ENCODE peak calls at places on chromosomes 7 and 10, in nine cellular contexts. One of them, this sample, is unnamed.

GRCh38 chr10:97015199-97015693 is 170.5 kb downstream of the SLIT1 start:
- DNase-seq in activated T-helper 1 cell treated with anti-CD3 and anti-CD28 coated beads, Interleukin-2, amount 50 U/mL, for 16 hours: no peak
- DNase-seq in uterus: no peak
- DNase-seq in OCI-M1: no peak
- DNase-seq in HCT116: no peak
- DNase-seq in endothelial cell: no peak
- DNase-seq in activated CD4-positive, alpha-beta T cell treated with anti-CD3 and anti-CD28 coated beads, Interleukin-2, amount 10 ng/mL, durations not matched to agents 7 days and 5 days: no peak
- DNase-seq in brain pericyte: no peak
- DNase-seq in activated T-cell treated with anti-CD3 and anti-CD28 coated beads for 1 hour: no peak
- DNase-seq in this sample: no peak

GRCh38 chr10:109018892-109019507 is 904.3 kb downstream of the XPNPEP1 start:
- DNase-seq in activated T-helper 1 cell treated with anti-CD3 and anti-CD28 coated beads, Interleukin-2, amount 50 U/mL, for 16 hours: no peak
- DNase-seq in uterus: no peak
- DNase-seq in OCI-M1: peak
- DNase-seq in HCT116: no peak
- DNase-seq in endothelial cell: no peak
- DNase-seq in activated CD4-positive, alpha-beta T cell treated with anti-CD3 and anti-CD28 coated beads, Interleukin-2, amount 10 ng/mL, durations not matched to agents 7 days and 5 days: no peak
- DNase-seq in brain pericyte: no peak
- DNase-seq in activated T-cell treated with anti-CD3 and anti-CD28 coated beads for 1 hour: no peak
- DNase-seq in this sample: no peak

GRCh38 chr10:69349542-69349888 is 67.2 kb downstream of the TACR2 start:
- DNase-seq in activated T-helper 1 cell treated with anti-CD3 and anti-CD28 coated beads, Interleukin-2, amount 50 U/mL, for 16 hours: no peak
- DNase-seq in uterus: no peak
- DNase-seq in OCI-M1: no peak
- DNase-seq in HCT116: no peak
- DNase-seq in endothelial cell: no peak
- DNase-seq in activated CD4-positive, alpha-beta T cell treated with anti-CD3 and anti-CD28 coated beads, Interleukin-2, amount 10 ng/mL, durations not matched to agents 7 days and 5 days: no peak
- DNase-seq in brain pericyte: no peak
- DNase-seq in activated T-cell treated with anti-CD3 and anti-CD28 coated beads for 1 hour: no peak
- DNase-seq in this sample: no peak

GRCh38 chr7:142412551-142413193 is 154.8 kb upstream of the PRSS58 start:
- DNase-seq in activated T-helper 1 cell treated with anti-CD3 and anti-CD28 coated beads, Interleukin-2, amount 50 U/mL, for 16 hours: no peak
- DNase-seq in uterus: no peak
- DNase-seq in OCI-M1: peak
- DNase-seq in HCT116: peak
- DNase-seq in endothelial cell: peak
- DNase-seq in activated CD4-positive, alpha-beta T cell treated with anti-CD3 and anti-CD28 coated beads, Interleukin-2, amount 10 ng/mL, durations not matched to agents 7 days and 5 days: peak
- DNase-seq in brain pericyte: no peak
- DNase-seq in activated T-cell treated with anti-CD3 and anti-CD28 coated beads for 1 hour: peak
- DNase-seq in this sample: peak

GRCh38 chr10:2619472-2619871 is 447.9 kb upstream of the PFKP start:
- DNase-seq in activated T-helper 1 cell treated with anti-CD3 and anti-CD28 coated beads, Interleukin-2, amount 50 U/mL, for 16 hours: no peak
- DNase-seq in uterus: no peak
- DNase-seq in OCI-M1: peak
- DNase-seq in HCT116: no peak
- DNase-seq in endothelial cell: peak
- DNase-seq in activated CD4-positive, alpha-beta T cell treated with anti-CD3 and anti-CD28 coated beads, Interleukin-2, amount 10 ng/mL, durations not matched to agents 7 days and 5 days: no peak
- DNase-seq in brain pericyte: no peak
- DNase-seq in activated T-cell treated with anti-CD3 and anti-CD28 coated beads for 1 hour: no peak
- DNase-seq in this sample: no peak

GRCh38 chr10:131577786-131578471 is 266.4 kb upstream of the TCERG1L start:
- DNase-seq in activated T-helper 1 cell treated with anti-CD3 and anti-CD28 coated beads, Interleukin-2, amount 50 U/mL, for 16 hours: no peak
- DNase-seq in uterus: no peak
- DNase-seq in OCI-M1: no peak
- DNase-seq in HCT116: no peak
- DNase-seq in endothelial cell: no peak
- DNase-seq in activated CD4-positive, alpha-beta T cell treated with anti-CD3 and anti-CD28 coated beads, Interleukin-2, amount 10 ng/mL, durations not matched to agents 7 days and 5 days: no peak
- DNase-seq in brain pericyte: no peak
- DNase-seq in activated T-cell treated with anti-CD3 and anti-CD28 coated beads for 1 hour: no peak
- DNase-seq in this sample: no peak

GRCh38 chr7:19353158-19353557 is 207.9 kb upstream of the FERD3L start:
- DNase-seq in activated T-helper 1 cell treated with anti-CD3 and anti-CD28 coated beads, Interleukin-2, amount 50 U/mL, for 16 hours: no peak
- DNase-seq in uterus: no peak
- DNase-seq in OCI-M1: no peak
- DNase-seq in HCT116: no peak
- DNase-seq in endothelial cell: no peak
- DNase-seq in activated CD4-positive, alpha-beta T cell treated with anti-CD3 and anti-CD28 coated beads, Interleukin-2, amount 10 ng/mL, durations not matched to agents 7 days and 5 days: no peak
- DNase-seq in brain pericyte: no peak
- DNase-seq in activated T-cell treated with anti-CD3 and anti-CD28 coated beads for 1 hour: no peak
- DNase-seq in this sample: no peak

GRCh38 chr7:134068670-134069069 is 58.5 kb upstream of the LRGUK start:
- DNase-seq in activated T-helper 1 cell treated with anti-CD3 and anti-CD28 coated beads, Interleukin-2, amount 50 U/mL, for 16 hours: no peak
- DNase-seq in uterus: no peak
- DNase-seq in OCI-M1: no peak
- DNase-seq in HCT116: no peak
- DNase-seq in endothelial cell: no peak
- DNase-seq in activated CD4-positive, alpha-beta T cell treated with anti-CD3 and anti-CD28 coated beads, Interleukin-2, amount 10 ng/mL, durations not matched to agents 7 days and 5 days: no peak
- DNase-seq in brain pericyte: no peak
- DNase-seq in activated T-cell treated with anti-CD3 and anti-CD28 coated beads for 1 hour: no peak
- DNase-seq in this sample: no peak

GRCh38 chr7:151099486-151100211 is 13.4 kb downstream of the AGAP3 start:
- DNase-seq in activated T-helper 1 cell treated with anti-CD3 and anti-CD28 coated beads, Interleukin-2, amount 50 U/mL, for 16 hours: no peak
- DNase-seq in uterus: no peak
- DNase-seq in OCI-M1: no peak
- DNase-seq in HCT116: no peak
- DNase-seq in endothelial cell: no peak
- DNase-seq in activated CD4-positive, alpha-beta T cell treated with anti-CD3 and anti-CD28 coated beads, Interleukin-2, amount 10 ng/mL, durations not matched to agents 7 days and 5 days: no peak
- DNase-seq in brain pericyte: no peak
- DNase-seq in activated T-cell treated with anti-CD3 and anti-CD28 coated beads for 1 hour: no peak
- DNase-seq in this sample: no peak

This sample was measured in GM04504.